ENCODE peak calls at places on chromosomes 13 and 19, in five cellular contexts. H is brain microvascular endothelial cell, V is B cell, Q is memory B cell, F is cardiac muscle cell. I is an unnamed sample.

GRCh38 chr19:38759590-38760003 is 13.7 kb downstream of the LGALS7 start:
- DNase-seq in H (no peak), V (no peak), Q (no peak), F (peak), I (no peak)

GRCh38 chr13:33372251-33372919 is 86.8 kb upstream of the STARD13 start:
- DNase-seq in H (no peak), V (no peak), Q (no peak), F (no peak), I (no peak)

GRCh38 chr13:35839746-35840273 is 291.4 kb downstream of the DCLK1 start:
- DNase-seq in H (no peak), V (no peak), Q (no peak), F (no peak), I (no peak)

GRCh38 chr13:52405369-52405766 is 604 bp downstream of the THSD1 start:
- DNase-seq in H (no peak), V (peak), Q (no peak), F (no peak), I (no peak)

GRCh38 chr13:53351040-53351439 is 322.4 kb downstream of the OLFM4 start:
- DNase-seq in H (no peak), V (no peak), Q (no peak), F (no peak), I (no peak)

GRCh38 chr19:1520203-1520780 is 3.6 kb upstream of the PLK5 start:
- DNase-seq in H (no peak), V (no peak), Q (no peak), F (no peak), I (no peak)

GRCh38 chr19:49983645-49984229 is 22.8 kb upstream of the SIGLEC11 start:
- DNase-seq in H (peak), V (peak), Q (peak), F (peak), I (peak)

GRCh38 chr13:30659980-30660379 is 42.3 kb downstream of the USPL1 start:
- DNase-seq in H (no peak), V (peak), Q (no peak), F (no peak), I (no peak)

GRCh38 chr13:21528616-21529015 is 69.5 kb upstream of the ZDHHC20 start:
- DNase-seq in H (peak), V (no peak), Q (no peak), F (peak), I (peak)

GRCh38 chr19:18135712-18136584 is 17.0 kb upstream of the PIK3R2 start:
- DNase-seq in H (no peak), V (no peak), Q (no peak), F (no peak), I (no peak)

GRCh38 chr13:39637890-39638289 is 17.6 kb upstream of the COG6 start:
- DNase-seq in H (no peak), V (no peak), Q (no peak), F (no peak), I (no peak)

GRCh38 chr13:73171926-73172325 is 113.1 kb downstream of the KLF5 start:
- DNase-seq in H (peak), V (no peak), Q (no peak), F (peak), I (peak)

GRCh38 chr19:17052439-17052838 is 22.8 kb downstream of the HAUS8 start:
- DNase-seq in H (peak), V (peak), Q (peak), F (peak), I (peak)

GRCh38 chr13:111431241-111431640 is 110.8 kb downstream of the TEX29 start:
- DNase-seq in H (no peak), V (no peak), Q (no peak), F (no peak), I (no peak)

GRCh38 chr13:25686831-25687495 is 315.2 kb downstream of the ATP8A2 start:
- DNase-seq in H (no peak), V (no peak), Q (no peak), F (no peak), I (no peak)

GRCh38 chr19:5498817-5499535 is 43.8 kb downstream of the ZNRF4 start:
- DNase-seq in H (no peak), V (no peak), Q (no peak), F (no peak), I (no peak)

GRCh38 chr13:87810391-87810801 is 139.2 kb downstream of the SLITRK5 start:
- DNase-seq in H (no peak), V (no peak), Q (no peak), F (no peak), I (no peak)

GRCh38 chr19:49017666-49018351 is 918 bp upstream of the LHB start:
- DNase-seq in H (peak), V (peak), Q (peak), F (peak), I (peak)

GRCh38 chr13:46663216-46663615 is 110.2 kb downstream of the LRCH1 start:
- DNase-seq in H (no peak), V (no peak), Q (no peak), F (no peak), I (no peak)

GRCh38 chr13:75530536-75530935 is 7.1 kb downstream of the COMMD6 start:
- DNase-seq in H (no peak), V (no peak), Q (no peak), F (no peak), I (no peak)

GRCh38 chr13:25762795-25763377 is 288.9 kb downstream of the SHISA2 start:
- DNase-seq in H (no peak), V (no peak), Q (no peak), F (no peak), I (no peak)

GRCh38 chr19:3798137-3798536 is 12.0 kb upstream of the MATK start:
- DNase-seq in H (no peak), V (no peak), Q (no peak), F (no peak), I (no peak)

GRCh38 chr19:55484571-55485438 is at the start of gene NAT14:
- DNase-seq in H (no peak), V (peak), Q (peak), F (peak), I (peak)

GRCh38 chr19:4671182-4671851 is 1.2 kb upstream of the MYDGF start:
- DNase-seq in H (no peak), V (no peak), Q (no peak), F (no peak), I (no peak)

GRCh38 chr13:39209731-39210633 is 171.7 kb downstream of the NHLRC3 start:
- DNase-seq in H (no peak), V (no peak), Q (no peak), F (peak), I (peak)

GRCh38 chr13:32309812-32310706 is 5.1 kb downstream of the ZAR1L start:
- DNase-seq in H (peak), V (peak), Q (peak), F (peak), I (peak)

GRCh38 chr13:35979378-35979911 is 151.7 kb downstream of the DCLK1 start:
- DNase-seq in H (peak), V (no peak), Q (no peak), F (peak), I (peak)

GRCh38 chr19:2446390-2446789 is 10.4 kb downstream of the LMNB2 start:
- DNase-seq in H (no peak), V (peak), Q (no peak), F (no peak), I (no peak)

GRCh38 chr19:44846455-44847143 is 502 bp downstream of the NECTIN2 start:
- DNase-seq in H (peak), V (peak), Q (no peak), F (peak), I (peak)

GRCh38 chr19:45323671-45324081 is 1.0 kb upstream of the CKM start:
- DNase-seq in H (no peak), V (no peak), Q (no peak), F (no peak), I (no peak)

GRCh38 chr19:15563325-15563794 is 51.7 kb upstream of the CYP4F8 start:
- DNase-seq in H (no peak), V (no peak), Q (no peak), F (peak), I (peak)

GRCh38 chr13:97879646-97880297 is 73.7 kb upstream of the IPO5 start:
- DNase-seq in H (peak), V (no peak), Q (no peak), F (peak), I (peak)

GRCh38 chr19:4910594-4911273 is 1.4 kb downstream of the UHRF1 start:
- DNase-seq in H (peak), V (peak), Q (no peak), F (peak), I (peak)

GRCh38 chr13:66660013-66660804 is 569.9 kb downstream of the PCDH9 start:
- DNase-seq in H (peak), V (peak), Q (no peak), F (peak), I (peak)

GRCh38 chr19:1027020-1027952 is 878 bp downstream of the CNN2 start:
- DNase-seq in H (no peak), V (peak), Q (no peak), F (peak), I (peak)

GRCh38 chr19:50652722-50653121 is 3.5 kb downstream of the C19orf81 start:
- DNase-seq in H (no peak), V (no peak), Q (no peak), F (no peak), I (no peak)

I was measured in EL.